ENCODE peak calls at places on chromosome 20, in four cellular contexts. E, D, X and L are unnamed samples.

GRCh38 chr20:63898882-63899558 is 4.1 kb downstream of the DNAJC5 start:
- DNase-seq in E (no peak), D (no peak), X (no peak), L (no peak)

GRCh38 chr20:57874141-57874540 is 164.3 kb upstream of the PMEPA1 start:
- DNase-seq in E (no peak), D (no peak), X (no peak), L (no peak)

GRCh38 chr20:8132015-8132631 is at the start of gene PLCB1:
- DNase-seq in E (peak), D (peak), X (peak), L (peak)

GRCh38 chr20:45833883-45834796 is 541 bp downstream of the SNX21 start:
- DNase-seq in E (peak), D (peak), X (no peak), L (peak)

GRCh38 chr20:57703013-57703412 is 6.8 kb downstream of the PMEPA1 start:
- DNase-seq in E (no peak), D (no peak), X (no peak), L (no peak)

GRCh38 chr20:32487381-32487780 is 97.8 kb downstream of the NOL4L start:
- DNase-seq in E (no peak), D (no peak), X (no peak), L (no peak)

GRCh38 chr20:35091808-35092523 is 641 bp downstream of the TRPC4AP start:
- DNase-seq in E (no peak), D (no peak), X (no peak), L (peak)

GRCh38 chr20:17518339-17519052 is 12.7 kb downstream of the BFSP1 start:
- DNase-seq in E (no peak), D (no peak), X (no peak), L (peak)

GRCh38 chr20:46317685-46318177 is 9.4 kb upstream of the CDH22 start:
- DNase-seq in E (no peak), D (no peak), X (peak), L (no peak)

GRCh38 chr20:57621426-57622200 is 1.4 kb upstream of the ZBP1 start:
- DNase-seq in E (no peak), D (no peak), X (no peak), L (no peak)

GRCh38 chr20:6819599-6819998 is 52.1 kb downstream of the BMP2 start:
- DNase-seq in E (no peak), D (no peak), X (no peak), L (no peak)

GRCh38 chr20:56925696-56926101 is 296.6 kb downstream of the TFAP2C start:
- DNase-seq in E (no peak), D (no peak), X (no peak), L (no peak)

GRCh38 chr20:64043768-64044167 is 5.7 kb downstream of the SOX18 start:
- DNase-seq in E (no peak), D (no peak), X (no peak), L (no peak)

GRCh38 chr20:59778615-59779200 is 154.7 kb downstream of the SYCP2 start:
- DNase-seq in E (no peak), D (no peak), X (peak), L (no peak)

GRCh38 chr20:63707558-63708300 is at the start of the genes ARFRP1 and ZGPAT:
- DNase-seq in E (peak), D (peak), X (peak), L (peak)

GRCh38 chr20:64093013-64093503 is 8.9 kb upstream of the LKAAEAR1 start:
- DNase-seq in E (no peak), D (no peak), X (no peak), L (no peak)

GRCh38 chr20:16434087-16434664 is 139.1 kb downstream of the KIF16B start:
- DNase-seq in E (no peak), D (peak), X (no peak), L (peak)

GRCh38 chr20:41649489-41649888 is 31.3 kb upstream of the CHD6 start:
- DNase-seq in E (no peak), D (no peak), X (peak), L (no peak)

GRCh38 chr20:45465492-45466266 is 3.9 kb upstream of the WFDC2 start:
- DNase-seq in E (no peak), D (no peak), X (no peak), L (no peak)

GRCh38 chr20:49887251-49887827 is 28.0 kb downstream of the SPATA2 start:
- DNase-seq in E (no peak), D (no peak), X (no peak), L (no peak)

GRCh38 chr20:32681175-32682084 is 7.7 kb upstream of the C20orf203 start:
- DNase-seq in E (peak), D (peak), X (peak), L (no peak)

GRCh38 chr20:59574308-59574707 is 30.0 kb upstream of the PHACTR3 start:
- DNase-seq in E (no peak), D (no peak), X (no peak), L (no peak)

GRCh38 chr20:35878113-35878620 is 76.1 kb downstream of the SCAND1 start:
- DNase-seq in E (no peak), D (no peak), X (no peak), L (no peak)

GRCh38 chr20:43949741-43950618 is 35.3 kb downstream of the TOX2 start:
- DNase-seq in E (no peak), D (no peak), X (no peak), L (no peak)

GRCh38 chr20:40313730-40314129 is 375.3 kb downstream of the MAFB start:
- DNase-seq in E (no peak), D (no peak), X (no peak), L (no peak)

GRCh38 chr20:22814475-22815205 is 220.5 kb upstream of the SSTR4 start:
- DNase-seq in E (no peak), D (no peak), X (peak), L (no peak)

GRCh38 chr20:11020712-11021111 is 346.9 kb upstream of the JAG1 start:
- DNase-seq in E (no peak), D (no peak), X (no peak), L (no peak)

GRCh38 chr20:11372831-11373230 is 544.9 kb upstream of the BTBD3 start:
- DNase-seq in E (no peak), D (no peak), X (no peak), L (no peak)

GRCh38 chr20:7085448-7085847 is 318.0 kb downstream of the BMP2 start:
- DNase-seq in E (no peak), D (no peak), X (no peak), L (no peak)

GRCh38 chr20:44142416-44142815 is 44.6 kb downstream of the JPH2 start:
- DNase-seq in E (no peak), D (peak), X (no peak), L (no peak)

GRCh38 chr20:34774886-34775285 is 50.6 kb downstream of the NCOA6 start:
- DNase-seq in E (no peak), D (no peak), X (no peak), L (no peak)

GRCh38 chr20:38231786-38232130 is 28.8 kb downstream of the KIAA1755 start:
- DNase-seq in E (no peak), D (peak), X (no peak), L (no peak)

GRCh38 chr20:62887147-62887859 is 25.7 kb upstream of the TCFL5 start:
- DNase-seq in E (no peak), D (peak), X (peak), L (no peak)

GRCh38 chr20:31717478-31717946 is 5.2 kb downstream of the BCL2L1 start:
- DNase-seq in E (no peak), D (no peak), X (no peak), L (no peak)

GRCh38 chr20:62522748-62523396 is 47.1 kb upstream of the GATA5 start:
- DNase-seq in E (no peak), D (no peak), X (no peak), L (no peak)